ENCODE peak calls at places on chromosomes 4 and X, in five cellular contexts. One of them, this sample, is unnamed.

GRCh38 chr4:62429297-62429696 is 1229.2 kb downstream of the ADGRL3 start:
- DNase-seq in pancreas: no peak
- DNase-seq in CD8-positive, alpha-beta memory T cell: no peak
- DNase-seq in hepatocyte: no peak
- DNase-seq in WERI-Rb-1: no peak
- DNase-seq in this sample: no peak

GRCh38 chrX:138925330-138925729 is 213.8 kb upstream of the FGF13 start:
- DNase-seq in pancreas: no peak
- DNase-seq in CD8-positive, alpha-beta memory T cell: no peak
- DNase-seq in hepatocyte: peak
- DNase-seq in WERI-Rb-1: no peak
- DNase-seq in this sample: peak

GRCh38 chr4:98506462-98507132 is 151.8 kb downstream of the TSPAN5 start:
- DNase-seq in pancreas: no peak
- DNase-seq in CD8-positive, alpha-beta memory T cell: no peak
- DNase-seq in hepatocyte: no peak
- DNase-seq in WERI-Rb-1: peak
- DNase-seq in this sample: no peak

GRCh38 chrX:134484039-134484438 is 24.1 kb downstream of the HPRT1 start:
- DNase-seq in pancreas: no peak
- DNase-seq in CD8-positive, alpha-beta memory T cell: peak
- DNase-seq in hepatocyte: peak
- DNase-seq in WERI-Rb-1: no peak
- DNase-seq in this sample: no peak

GRCh38 chr4:1171306-1172227 is 816 bp downstream of the SPON2 start:
- DNase-seq in pancreas: peak
- DNase-seq in CD8-positive, alpha-beta memory T cell: peak
- DNase-seq in hepatocyte: no peak
- DNase-seq in WERI-Rb-1: no peak
- DNase-seq in this sample: no peak

GRCh38 chrX:115058276-115058675 is 40.9 kb upstream of the IL13RA2 start:
- DNase-seq in pancreas: no peak
- DNase-seq in CD8-positive, alpha-beta memory T cell: no peak
- DNase-seq in hepatocyte: peak
- DNase-seq in WERI-Rb-1: no peak
- DNase-seq in this sample: no peak

GRCh38 chr4:145937990-145938611 is 522 bp downstream of the ZNF827 start:
- DNase-seq in pancreas: no peak
- DNase-seq in CD8-positive, alpha-beta memory T cell: peak
- DNase-seq in hepatocyte: peak
- DNase-seq in WERI-Rb-1: peak
- DNase-seq in this sample: peak

GRCh38 chr4:45569619-45570018 is 554.2 kb downstream of the GABRG1 start:
- DNase-seq in pancreas: no peak
- DNase-seq in CD8-positive, alpha-beta memory T cell: no peak
- DNase-seq in hepatocyte: no peak
- DNase-seq in WERI-Rb-1: no peak
- DNase-seq in this sample: no peak

GRCh38 chr4:69568787-69569186 is 70.7 kb downstream of the UGT2A2 start:
- DNase-seq in pancreas: no peak
- DNase-seq in CD8-positive, alpha-beta memory T cell: no peak
- DNase-seq in hepatocyte: no peak
- DNase-seq in WERI-Rb-1: no peak
- DNase-seq in this sample: no peak

GRCh38 chrX:150547511-150548115 is 20.8 kb upstream of the MTM1 start:
- DNase-seq in pancreas: peak
- DNase-seq in CD8-positive, alpha-beta memory T cell: no peak
- DNase-seq in hepatocyte: peak
- DNase-seq in WERI-Rb-1: peak
- DNase-seq in this sample: no peak

GRCh38 chr4:3253808-3254207 is 4.8 kb downstream of the MSANTD1 start:
- DNase-seq in pancreas: no peak
- DNase-seq in CD8-positive, alpha-beta memory T cell: no peak
- DNase-seq in hepatocyte: no peak
- DNase-seq in WERI-Rb-1: no peak
- DNase-seq in this sample: no peak

GRCh38 chr4:122716825-122717448 is 15.6 kb upstream of the BBS12 start:
- DNase-seq in pancreas: peak
- DNase-seq in CD8-positive, alpha-beta memory T cell: peak
- DNase-seq in hepatocyte: peak
- DNase-seq in WERI-Rb-1: peak
- DNase-seq in this sample: no peak

GRCh38 chrX:13876652-13877051 is 59.8 kb upstream of the GPM6B start:
- DNase-seq in pancreas: no peak
- DNase-seq in CD8-positive, alpha-beta memory T cell: no peak
- DNase-seq in hepatocyte: no peak
- DNase-seq in WERI-Rb-1: no peak
- DNase-seq in this sample: peak
- H3K27ac ChIP-seq in pancreas: no peak
- H3K27ac ChIP-seq in CD8-positive, alpha-beta memory T cell: no peak
- H3K27ac ChIP-seq in hepatocyte: no peak
- H3K27ac ChIP-seq in WERI-Rb-1: no peak
- H3K27ac ChIP-seq in this sample: no peak

GRCh38 chr4:7879127-7879526 is 60.5 kb downstream of the AFAP1 start:
- DNase-seq in pancreas: no peak
- DNase-seq in CD8-positive, alpha-beta memory T cell: no peak
- DNase-seq in hepatocyte: no peak
- DNase-seq in WERI-Rb-1: no peak
- DNase-seq in this sample: no peak
- H3K27ac ChIP-seq in pancreas: no peak
- H3K27ac ChIP-seq in CD8-positive, alpha-beta memory T cell: no peak
- H3K27ac ChIP-seq in hepatocyte: no peak
- H3K27ac ChIP-seq in WERI-Rb-1: no peak
- H3K27ac ChIP-seq in this sample: no peak

GRCh38 chr4:187232796-187233195 is 509.1 kb upstream of the FAT1 start:
- DNase-seq in pancreas: no peak
- DNase-seq in CD8-positive, alpha-beta memory T cell: no peak
- DNase-seq in hepatocyte: no peak
- DNase-seq in WERI-Rb-1: no peak
- DNase-seq in this sample: no peak

GRCh38 chr4:187238646-187239045 is 515.0 kb upstream of the FAT1 start:
- DNase-seq in pancreas: no peak
- DNase-seq in CD8-positive, alpha-beta memory T cell: no peak
- DNase-seq in hepatocyte: no peak
- DNase-seq in WERI-Rb-1: no peak
- DNase-seq in this sample: no peak

GRCh38 chr4:187232201-187232600 is 508.5 kb upstream of the FAT1 start:
- DNase-seq in pancreas: no peak
- DNase-seq in CD8-positive, alpha-beta memory T cell: no peak
- DNase-seq in hepatocyte: no peak
- DNase-seq in WERI-Rb-1: no peak
- DNase-seq in this sample: peak

GRCh38 chr4:187236491-187236890 is 512.8 kb upstream of the FAT1 start:
- DNase-seq in pancreas: no peak
- DNase-seq in CD8-positive, alpha-beta memory T cell: no peak
- DNase-seq in hepatocyte: peak
- DNase-seq in WERI-Rb-1: no peak
- DNase-seq in this sample: peak

GRCh38 chr4:187235456-187236170 is 512.0 kb upstream of the FAT1 start:
- DNase-seq in pancreas: no peak
- DNase-seq in CD8-positive, alpha-beta memory T cell: no peak
- DNase-seq in hepatocyte: no peak
- DNase-seq in WERI-Rb-1: no peak
- DNase-seq in this sample: no peak
- H3K27ac ChIP-seq in pancreas: no peak
- H3K27ac ChIP-seq in CD8-positive, alpha-beta memory T cell: no peak
- H3K27ac ChIP-seq in hepatocyte: no peak
- H3K27ac ChIP-seq in WERI-Rb-1: no peak
- H3K27ac ChIP-seq in this sample: no peak

GRCh38 chr4:186709509-186709908 is 14.1 kb downstream of the FAT1 start:
- DNase-seq in pancreas: no peak
- DNase-seq in CD8-positive, alpha-beta memory T cell: no peak
- DNase-seq in hepatocyte: no peak
- DNase-seq in WERI-Rb-1: no peak
- DNase-seq in this sample: no peak

GRCh38 chr4:186715077-186715476 is 8.6 kb downstream of the FAT1 start:
- DNase-seq in pancreas: no peak
- DNase-seq in CD8-positive, alpha-beta memory T cell: no peak
- DNase-seq in hepatocyte: no peak
- DNase-seq in WERI-Rb-1: no peak
- DNase-seq in this sample: no peak

GRCh38 chr4:186710521-186711119 is 13.0 kb downstream of the FAT1 start:
- DNase-seq in pancreas: no peak
- DNase-seq in CD8-positive, alpha-beta memory T cell: no peak
- DNase-seq in hepatocyte: no peak
- DNase-seq in WERI-Rb-1: no peak
- DNase-seq in this sample: no peak

GRCh38 chr4:186714006-186714675 is 9.5 kb downstream of the FAT1 start:
- DNase-seq in pancreas: no peak
- DNase-seq in CD8-positive, alpha-beta memory T cell: no peak
- DNase-seq in hepatocyte: no peak
- DNase-seq in WERI-Rb-1: no peak
- DNase-seq in this sample: no peak

DNA sequence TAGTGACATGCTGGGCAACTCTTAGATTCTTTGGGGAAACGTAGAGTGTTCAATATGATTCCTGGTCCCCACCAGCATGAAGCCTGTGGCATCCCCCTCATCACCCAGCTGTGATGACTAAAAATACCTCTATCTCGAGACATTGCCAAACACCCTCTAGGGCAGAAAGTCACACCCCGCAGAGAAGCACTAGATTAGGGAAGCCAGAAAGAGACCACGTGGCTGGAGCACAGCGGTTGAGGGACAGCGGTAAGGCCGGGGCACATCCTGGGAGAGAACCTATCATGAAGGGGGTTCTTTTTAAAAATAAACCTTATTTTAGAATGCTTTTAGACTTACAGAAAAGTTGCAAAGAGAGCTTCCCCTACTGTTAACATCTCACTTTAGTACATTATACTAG is 11.0 kb downstream of the FAT1 start:
- DNase-seq in pancreas: no peak
- DNase-seq in CD8-positive, alpha-beta memory T cell: no peak
- DNase-seq in hepatocyte: no peak
- DNase-seq in WERI-Rb-1: no peak
- DNase-seq in this sample: no peak
- H3K27ac ChIP-seq in pancreas: no peak
- H3K27ac ChIP-seq in CD8-positive, alpha-beta memory T cell: no peak
- H3K27ac ChIP-seq in hepatocyte: no peak
- H3K27ac ChIP-seq in WERI-Rb-1: no peak
- H3K27ac ChIP-seq in this sample: no peak

DNA sequence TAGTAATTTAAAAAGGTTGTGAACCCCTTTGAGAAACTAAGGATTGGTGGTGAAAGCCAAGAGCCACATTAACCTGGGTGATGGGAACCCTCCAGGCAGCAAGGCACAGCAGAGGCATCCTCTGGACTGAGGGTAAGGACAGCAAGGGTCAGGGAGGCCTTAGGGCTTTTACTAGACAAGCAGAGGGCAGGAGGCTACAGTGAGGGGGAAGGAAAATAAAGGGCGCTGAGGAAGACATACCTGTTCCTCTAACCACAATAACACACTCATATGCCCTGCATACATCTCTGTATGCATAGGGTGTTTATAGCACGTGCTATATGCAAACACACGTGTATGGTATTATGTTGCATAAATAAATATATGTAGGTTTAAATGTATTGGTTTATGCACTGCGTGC is 18.7 kb downstream of the GPM6B start:
- DNase-seq in pancreas: no peak
- DNase-seq in CD8-positive, alpha-beta memory T cell: no peak
- DNase-seq in hepatocyte: no peak
- DNase-seq in WERI-Rb-1: no peak
- DNase-seq in this sample: no peak
- H3K27ac ChIP-seq in pancreas: no peak
- H3K27ac ChIP-seq in CD8-positive, alpha-beta memory T cell: no peak
- H3K27ac ChIP-seq in hepatocyte: no peak
- H3K27ac ChIP-seq in WERI-Rb-1: no peak
- H3K27ac ChIP-seq in this sample: no peak

GRCh38 chr4:113742643-113743042 is 18.9 kb downstream of the CAMK2D start:
- DNase-seq in pancreas: no peak
- DNase-seq in CD8-positive, alpha-beta memory T cell: no peak
- DNase-seq in hepatocyte: no peak
- DNase-seq in WERI-Rb-1: no peak
- DNase-seq in this sample: no peak
- H3K27ac ChIP-seq in pancreas: no peak
- H3K27ac ChIP-seq in CD8-positive, alpha-beta memory T cell: no peak
- H3K27ac ChIP-seq in hepatocyte: peak
- H3K27ac ChIP-seq in WERI-Rb-1: no peak
- H3K27ac ChIP-seq in this sample: no peak

GRCh38 chr4:151318310-151319006 is 6.9 kb downstream of the SH3D19 start:
- DNase-seq in pancreas: no peak
- DNase-seq in CD8-positive, alpha-beta memory T cell: no peak
- DNase-seq in hepatocyte: no peak
- DNase-seq in WERI-Rb-1: no peak
- DNase-seq in this sample: no peak

GRCh38 chr4:151316645-151317044 is 8.8 kb downstream of the SH3D19 start:
- DNase-seq in pancreas: no peak
- DNase-seq in CD8-positive, alpha-beta memory T cell: no peak
- DNase-seq in hepatocyte: no peak
- DNase-seq in WERI-Rb-1: peak
- DNase-seq in this sample: no peak

GRCh38 chr4:151315212-151315886 is 10.1 kb downstream of the SH3D19 start:
- DNase-seq in pancreas: no peak
- DNase-seq in CD8-positive, alpha-beta memory T cell: no peak
- DNase-seq in hepatocyte: no peak
- DNase-seq in WERI-Rb-1: no peak
- DNase-seq in this sample: peak

GRCh38 chr4:151313306-151314028 is 11.9 kb downstream of the SH3D19 start:
- DNase-seq in pancreas: no peak
- DNase-seq in CD8-positive, alpha-beta memory T cell: no peak
- DNase-seq in hepatocyte: no peak
- DNase-seq in WERI-Rb-1: no peak
- DNase-seq in this sample: no peak

GRCh38 chr4:151314509-151314908 is 10.9 kb downstream of the SH3D19 start:
- DNase-seq in pancreas: no peak
- DNase-seq in CD8-positive, alpha-beta memory T cell: no peak
- DNase-seq in hepatocyte: no peak
- DNase-seq in WERI-Rb-1: no peak
- DNase-seq in this sample: no peak
- H3K27ac ChIP-seq in pancreas: peak
- H3K27ac ChIP-seq in CD8-positive, alpha-beta memory T cell: no peak
- H3K27ac ChIP-seq in hepatocyte: peak
- H3K27ac ChIP-seq in WERI-Rb-1: no peak
- H3K27ac ChIP-seq in this sample: no peak

This sample was measured in foreskin keratinocyte.